ENCODE peak calls at places on chromosomes 6 and 20, in six cellular contexts. One of them, this sample, is unnamed.
A peak's percentile ranks its signal among the peaks of the same experiment; 100 is the strongest.

GRCh38 chr6:41966961-41967311 is 25.3 kb upstream of the CCND3 start:
- DNase-seq in RPMI8226: no peak
- DNase-seq in GM13977: no peak
- DNase-seq in MV-4-11: no peak
- DNase-seq in fibroblast of the aortic adventitia: peak; percentile 57
- DNase-seq in endothelial cell: peak; percentile 15
- DNase-seq in this sample: peak; percentile 35

GRCh38 chr6:161618816-161619454 is 345.1 kb upstream of the AGPAT4 start:
- DNase-seq in RPMI8226: peak; percentile 58
- DNase-seq in GM13977: no peak
- DNase-seq in MV-4-11: peak; percentile 84
- DNase-seq in endothelial cell: peak; percentile 27
- DNase-seq in fibroblast of the aortic adventitia: peak; percentile 19
- DNase-seq in this sample: peak; percentile 27

GRCh38 chr20:4484431-4485057 is 237.2 kb upstream of the PRND start:
- DNase-seq in fibroblast of the aortic adventitia: no peak
- DNase-seq in GM13977: no peak
- DNase-seq in endothelial cell: no peak
- DNase-seq in MV-4-11: no peak
- DNase-seq in RPMI8226: no peak
- DNase-seq in this sample: no peak

GRCh38 chr6:113496157-113496556 is 361.0 kb upstream of the MARCKS start:
- DNase-seq in GM13977: no peak
- DNase-seq in fibroblast of the aortic adventitia: no peak
- DNase-seq in endothelial cell: peak; percentile 55
- DNase-seq in MV-4-11: no peak
- DNase-seq in RPMI8226: no peak
- DNase-seq in this sample: no peak

GRCh38 chr6:2877057-2877882 is 25.8 kb downstream of the SERPINB9 start:
- DNase-seq in MV-4-11: no peak
- DNase-seq in fibroblast of the aortic adventitia: peak; percentile 46
- DNase-seq in GM13977: no peak
- DNase-seq in endothelial cell: no peak
- DNase-seq in RPMI8226: no peak
- DNase-seq in this sample: no peak

GRCh38 chr6:81696505-81696904 is 56.0 kb downstream of the TENT5A start:
- DNase-seq in MV-4-11: no peak
- DNase-seq in GM13977: no peak
- DNase-seq in fibroblast of the aortic adventitia: no peak
- DNase-seq in RPMI8226: no peak
- DNase-seq in endothelial cell: no peak
- DNase-seq in this sample: no peak

GRCh38 chr6:166430269-166430668 is 47.5 kb upstream of the MPC1 start:
- DNase-seq in MV-4-11: no peak
- DNase-seq in fibroblast of the aortic adventitia: no peak
- DNase-seq in endothelial cell: no peak
- DNase-seq in RPMI8226: no peak
- DNase-seq in GM13977: no peak
- DNase-seq in this sample: no peak

GRCh38 chr6:97586344-97586743 is 303.3 kb upstream of the MMS22L start:
- DNase-seq in RPMI8226: no peak
- DNase-seq in GM13977: peak; percentile 7
- DNase-seq in fibroblast of the aortic adventitia: peak; percentile 1
- DNase-seq in endothelial cell: peak; percentile 8
- DNase-seq in MV-4-11: peak; percentile 34
- DNase-seq in this sample: peak; percentile 3

GRCh38 chr6:89282749-89283148 is 32.4 kb downstream of the GABRR2 start:
- DNase-seq in MV-4-11: no peak
- DNase-seq in GM13977: no peak
- DNase-seq in fibroblast of the aortic adventitia: no peak
- DNase-seq in endothelial cell: no peak
- DNase-seq in RPMI8226: no peak
- DNase-seq in this sample: no peak